ENCODE peak calls at places on chromosomes 7 and 10, in six cellular contexts. One of them, this sample, is unnamed. For H3K27me3, the result is how much of the 10 kb centered on the place peaks cover.

GRCh38 chr10:19946791-19947190 is 130.6 kb downstream of the PLXDC2 start:
- DNase-seq in prostate gland: no peak
- DNase-seq in Panc1: no peak
- DNase-seq in stomach: no peak
- DNase-seq in H1: no peak
- DNase-seq in transverse colon: no peak
- DNase-seq in this sample: no peak

GRCh38 chr7:135597181-135597925 is 39.6 kb downstream of the NUP205 start:
- DNase-seq in prostate gland: no peak
- DNase-seq in Panc1: no peak
- DNase-seq in stomach: no peak
- DNase-seq in H1: no peak
- DNase-seq in transverse colon: no peak
- DNase-seq in this sample: no peak

GRCh38 chr10:49761789-49762565 is at the start of gene OGDHL:
- DNase-seq in prostate gland: peak
- DNase-seq in Panc1: no peak
- DNase-seq in stomach: peak
- DNase-seq in H1: no peak
- DNase-seq in transverse colon: peak
- DNase-seq in this sample: no peak

GRCh38 chr7:99099499-99100077 is 44.3 kb downstream of the SMURF1 start:
- DNase-seq in prostate gland: no peak
- DNase-seq in Panc1: no peak
- DNase-seq in stomach: no peak
- DNase-seq in H1: no peak
- DNase-seq in transverse colon: no peak
- DNase-seq in this sample: no peak

GRCh38 chr7:146654048-146654447 is 537.4 kb downstream of the CNTNAP2 start:
- DNase-seq in prostate gland: no peak
- DNase-seq in Panc1: no peak
- DNase-seq in stomach: no peak
- DNase-seq in H1: no peak
- DNase-seq in transverse colon: no peak
- DNase-seq in this sample: no peak

GRCh38 chr7:129218514-129219036 is 6.3 kb upstream of the AHCYL2 start:
- DNase-seq in prostate gland: peak
- DNase-seq in Panc1: peak
- DNase-seq in stomach: peak
- DNase-seq in H1: peak
- DNase-seq in transverse colon: peak
- DNase-seq in this sample: no peak

GRCh38 chr10:105769248-105770184 is 1128.4 kb downstream of the SORCS3 start:
- DNase-seq in prostate gland: no peak
- DNase-seq in Panc1: no peak
- DNase-seq in stomach: no peak
- DNase-seq in H1: no peak
- DNase-seq in transverse colon: no peak
- DNase-seq in this sample: no peak

GRCh38 chr7:99752354-99752753 is 17.4 kb upstream of the CYP3A7 start:
- DNase-seq in prostate gland: peak
- DNase-seq in Panc1: no peak
- DNase-seq in stomach: peak
- DNase-seq in H1: no peak
- DNase-seq in transverse colon: peak
- DNase-seq in this sample: no peak

GRCh38 chr10:106836923-106837322 is 327.6 kb downstream of the SORCS1 start:
- DNase-seq in prostate gland: no peak
- DNase-seq in Panc1: no peak
- DNase-seq in stomach: no peak
- DNase-seq in H1: no peak
- DNase-seq in transverse colon: no peak
- DNase-seq in this sample: no peak

GRCh38 chr7:135536160-135536559 is 21.6 kb upstream of the NUP205 start:
- DNase-seq in prostate gland: no peak
- DNase-seq in Panc1: no peak
- DNase-seq in stomach: no peak
- DNase-seq in H1: no peak
- DNase-seq in transverse colon: no peak
- DNase-seq in this sample: no peak

GRCh38 chr7:30865077-30865476 is 46.6 kb upstream of the AQP1 start:
- DNase-seq in prostate gland: no peak
- DNase-seq in Panc1: no peak
- DNase-seq in stomach: no peak
- DNase-seq in H1: no peak
- DNase-seq in transverse colon: no peak
- DNase-seq in this sample: no peak

GRCh38 chr7:81624021-81624630 is 145.7 kb downstream of the HGF start:
- DNase-seq in prostate gland: no peak
- DNase-seq in Panc1: no peak
- DNase-seq in stomach: no peak
- DNase-seq in H1: no peak
- DNase-seq in transverse colon: no peak
- DNase-seq in this sample: no peak

GRCh38 chr10:13589316-13589715 is 2.6 kb downstream of the PRPF18 start:
- DNase-seq in prostate gland: no peak
- DNase-seq in Panc1: no peak
- DNase-seq in stomach: no peak
- DNase-seq in H1: no peak
- DNase-seq in transverse colon: no peak
- DNase-seq in this sample: no peak

GRCh38 chr7:97313900-97314299 is 196.4 kb downstream of the SDHAF3 start:
- DNase-seq in prostate gland: no peak
- DNase-seq in Panc1: no peak
- DNase-seq in stomach: no peak
- DNase-seq in H1: peak
- DNase-seq in transverse colon: no peak
- DNase-seq in this sample: no peak

GRCh38 chr10:94524146-94524545 is 21.4 kb upstream of the HELLS start:
- DNase-seq in prostate gland: no peak
- DNase-seq in Panc1: no peak
- DNase-seq in stomach: no peak
- DNase-seq in H1: no peak
- DNase-seq in transverse colon: no peak
- DNase-seq in this sample: no peak

GRCh38 chr10:102665904-102666509 is 21.7 kb downstream of the TRIM8 start:
- DNase-seq in prostate gland: no peak
- DNase-seq in Panc1: no peak
- DNase-seq in stomach: no peak
- DNase-seq in H1: no peak
- DNase-seq in transverse colon: no peak
- DNase-seq in this sample: no peak

GRCh38 chr10:48981310-48981907 is 41.8 kb upstream of the LRRC18 start:
- DNase-seq in prostate gland: peak
- DNase-seq in Panc1: peak
- DNase-seq in stomach: peak
- DNase-seq in H1: peak
- DNase-seq in transverse colon: peak
- DNase-seq in this sample: no peak

GRCh38 chr10:114328876-114329275 is 75.4 kb downstream of the AFAP1L2 start:
- DNase-seq in prostate gland: peak
- DNase-seq in Panc1: no peak
- DNase-seq in stomach: peak
- DNase-seq in H1: no peak
- DNase-seq in transverse colon: no peak
- DNase-seq in this sample: no peak

GRCh38 chr7:41967156-41967555 is 264.3 kb upstream of the INHBA start:
- DNase-seq in prostate gland: no peak
- DNase-seq in Panc1: no peak
- DNase-seq in stomach: no peak
- DNase-seq in H1: no peak
- DNase-seq in transverse colon: no peak
- DNase-seq in this sample: no peak

GRCh38 chr10:26480909-26481703 is 43.0 kb downstream of the APBB1IP start:
- DNase-seq in prostate gland: no peak
- DNase-seq in Panc1: no peak
- DNase-seq in stomach: no peak
- DNase-seq in H1: no peak
- DNase-seq in transverse colon: no peak
- DNase-seq in this sample: no peak

GRCh38 chr7:93310346-93310745 is 78.2 kb downstream of the VPS50 start:
- DNase-seq in prostate gland: no peak
- DNase-seq in Panc1: no peak
- DNase-seq in stomach: no peak
- DNase-seq in H1: no peak
- DNase-seq in transverse colon: no peak
- DNase-seq in this sample: no peak

GRCh38 chr7:74032191-74032490 is 4.2 kb downstream of the ELN start:
- DNase-seq in prostate gland: peak
- DNase-seq in Panc1: no peak
- DNase-seq in stomach: no peak
- DNase-seq in H1: no peak
- DNase-seq in transverse colon: no peak
- DNase-seq in this sample: no peak

GRCh38 chr7:80298201-80298600 is 163.6 kb downstream of the GNAI1 start:
- DNase-seq in prostate gland: no peak
- DNase-seq in Panc1: no peak
- DNase-seq in stomach: no peak
- DNase-seq in H1: no peak
- DNase-seq in transverse colon: no peak
- DNase-seq in this sample: no peak

GRCh38 chr7:128055668-128056067 is 24.4 kb upstream of the LRRC4 start:
- DNase-seq in prostate gland: no peak
- DNase-seq in Panc1: no peak
- DNase-seq in stomach: no peak
- DNase-seq in H1: no peak
- DNase-seq in transverse colon: no peak
- DNase-seq in this sample: no peak

GRCh38 chr7:128057909-128058308 is 26.7 kb upstream of the LRRC4 start:
- DNase-seq in prostate gland: no peak
- DNase-seq in Panc1: no peak
- DNase-seq in stomach: no peak
- DNase-seq in H1: no peak
- DNase-seq in transverse colon: no peak
- DNase-seq in this sample: no peak

GRCh38 chr7:128059143-128059975 is 28.1 kb upstream of the LRRC4 start:
- DNase-seq in prostate gland: no peak
- DNase-seq in Panc1: no peak
- DNase-seq in stomach: no peak
- DNase-seq in H1: no peak
- DNase-seq in transverse colon: no peak
- DNase-seq in this sample: no peak

GRCh38 chr7:128053991-128054390 is 22.8 kb upstream of the LRRC4 start:
- DNase-seq in prostate gland: no peak
- DNase-seq in Panc1: no peak
- DNase-seq in stomach: no peak
- DNase-seq in H1: no peak
- DNase-seq in transverse colon: no peak
- DNase-seq in this sample: no peak

DNA sequence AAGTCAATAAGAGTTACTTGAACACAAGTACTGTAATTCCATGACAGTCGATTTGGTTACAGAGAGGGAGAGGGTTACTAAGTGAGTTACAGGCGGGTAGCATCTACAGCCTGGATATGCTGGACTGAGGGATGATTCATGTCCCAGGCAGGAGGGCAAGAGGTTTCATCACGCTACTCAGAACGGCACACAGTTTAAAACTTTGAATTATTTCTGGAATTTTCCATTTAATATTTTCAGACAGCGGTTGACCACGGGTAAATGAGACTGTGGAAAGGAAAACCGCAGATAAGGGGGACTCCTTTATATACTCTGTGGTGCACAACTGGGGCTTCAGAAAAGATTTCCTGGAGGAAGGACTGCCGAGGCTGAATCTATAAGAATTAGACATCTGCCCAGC is 25.7 kb upstream of the LRRC4 start:
- DNase-seq in prostate gland: no peak
- DNase-seq in Panc1: no peak
- DNase-seq in stomach: no peak
- DNase-seq in H1: no peak
- DNase-seq in transverse colon: no peak
- DNase-seq in this sample: no peak
- TF ChIP-seq POLR2AphosphoS5 in prostate gland: no peak
- TF ChIP-seq POLR2AphosphoS5 in Panc1: no peak
- TF ChIP-seq POLR2AphosphoS5 in stomach: no peak
- TF ChIP-seq POLR2AphosphoS5 in H1: no peak
- TF ChIP-seq POLR2AphosphoS5 in transverse colon: no peak
- TF ChIP-seq POLR2AphosphoS5 in this sample: no peak

GRCh38 chr7:24755541-24756416 is 1.5 kb downstream of the GSDME start:
- DNase-seq in prostate gland: no peak
- DNase-seq in Panc1: no peak
- DNase-seq in stomach: no peak
- DNase-seq in H1: no peak
- DNase-seq in transverse colon: no peak
- DNase-seq in this sample: no peak
- H3K4me3 ChIP-seq in prostate gland: no peak
- H3K4me3 ChIP-seq in Panc1: no peak
- H3K4me3 ChIP-seq in stomach: no peak
- H3K4me3 ChIP-seq in H1: no peak
- H3K4me3 ChIP-seq in transverse colon: no peak
- H3K4me3 ChIP-seq in this sample: peak

GRCh38 chr7:88758355-88759215 is 915 bp upstream of the ZNF804B start:
- DNase-seq in prostate gland: peak
- DNase-seq in Panc1: no peak
- DNase-seq in stomach: no peak
- DNase-seq in H1: peak
- DNase-seq in transverse colon: no peak
- DNase-seq in this sample: no peak

GRCh38 chr7:88757371-88757770 is 2.1 kb upstream of the ZNF804B start:
- DNase-seq in prostate gland: no peak
- DNase-seq in Panc1: no peak
- DNase-seq in stomach: no peak
- DNase-seq in H1: no peak
- DNase-seq in transverse colon: no peak
- DNase-seq in this sample: no peak

GRCh38 chr7:88759956-88760515 is 536 bp downstream of the ZNF804B start:
- DNase-seq in prostate gland: no peak
- DNase-seq in Panc1: no peak
- DNase-seq in stomach: no peak
- DNase-seq in H1: no peak
- DNase-seq in transverse colon: no peak
- DNase-seq in this sample: no peak

GRCh38 chr7:88759216-88759955 is at the start of gene ZNF804B:
- DNase-seq in prostate gland: peak
- DNase-seq in Panc1: no peak
- DNase-seq in stomach: no peak
- DNase-seq in H1: peak
- DNase-seq in transverse colon: peak
- DNase-seq in this sample: no peak

DNA sequence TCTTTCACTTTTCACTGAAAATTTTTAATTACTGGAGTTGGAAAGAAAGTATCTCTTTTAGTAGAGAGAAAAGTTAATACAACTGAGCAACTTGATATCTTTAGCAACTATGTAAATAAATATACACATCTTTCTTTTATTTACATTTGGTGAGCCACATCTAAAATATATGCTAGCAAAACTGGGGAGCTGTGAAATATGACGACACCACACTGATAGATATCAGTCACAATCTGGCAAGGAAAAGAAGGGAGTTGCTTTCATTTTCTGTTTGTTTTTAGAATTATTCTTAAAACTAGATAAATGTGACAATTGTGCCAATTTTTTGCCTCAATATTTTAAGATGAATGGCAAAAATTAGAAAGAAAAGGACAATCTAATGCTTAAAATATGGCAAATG is 2.7 kb upstream of the ZNF804B start:
- DNase-seq in prostate gland: no peak
- DNase-seq in Panc1: no peak
- DNase-seq in stomach: no peak
- DNase-seq in H1: no peak
- DNase-seq in transverse colon: no peak
- DNase-seq in this sample: no peak
- H3K27me3 ChIP-seq in prostate gland: under half
- H3K27me3 ChIP-seq in Panc1: under half
- H3K27me3 ChIP-seq in stomach: under half
- H3K27me3 ChIP-seq in H1: under half
- H3K27me3 ChIP-seq in transverse colon: half or more
- H3K27me3 ChIP-seq in this sample: under half

GRCh38 chr7:45075871-45076796 is 12.6 kb downstream of the NACAD start:
- DNase-seq in prostate gland: no peak
- DNase-seq in Panc1: no peak
- DNase-seq in stomach: no peak
- DNase-seq in H1: no peak
- DNase-seq in transverse colon: no peak
- DNase-seq in this sample: no peak
- TF ChIP-seq POLR2AphosphoS5 in prostate gland: no peak
- TF ChIP-seq POLR2AphosphoS5 in Panc1: no peak
- TF ChIP-seq POLR2AphosphoS5 in stomach: no peak
- TF ChIP-seq POLR2AphosphoS5 in H1: no peak
- TF ChIP-seq POLR2AphosphoS5 in transverse colon: no peak
- TF ChIP-seq POLR2AphosphoS5 in this sample: no peak

This sample was measured in vagina.